ENCODE peak calls at places on chromosomes 12 and 14, in four cellular contexts. R, K, Z and X are unnamed samples.

GRCh38 chr12:67220065-67220464 is 49.1 kb upstream of the CAND1 start:
- DNase-seq in Z (peak), R (no peak), K (peak), X (no peak)

GRCh38 chr14:71668942-71669341 is 263.3 kb upstream of the RGS6 start:
- DNase-seq in Z (no peak), K (no peak), R (no peak), X (no peak)

GRCh38 chr14:101251812-101252442 is 309.4 kb upstream of the DIO3 start:
- DNase-seq in Z (no peak), R (no peak), K (no peak), X (no peak)

GRCh38 chr12:101039848-101040531 is 170.0 kb downstream of the SLC5A8 start:
- DNase-seq in Z (no peak), K (peak), R (no peak), X (no peak)

GRCh38 chr14:51552275-51552674 is 99.4 kb upstream of the FRMD6 start:
- DNase-seq in Z (peak), K (no peak), R (no peak), X (no peak)

GRCh38 chr12:104667139-104667538 is 210.4 kb downstream of the CHST11 start:
- DNase-seq in R (no peak), Z (no peak), K (peak), X (no peak)

GRCh38 chr12:49017764-49018281 is 753 bp downstream of the PRKAG1 start:
- DNase-seq in K (peak), Z (peak), R (peak), X (no peak)

GRCh38 chr12:46266382-46266791 is 2.5 kb downstream of the SLC38A1 start:
- DNase-seq in Z (peak), K (peak), R (no peak), X (no peak)

GRCh38 chr12:48671231-48671856 is 10.7 kb downstream of the KANSL2 start:
- DNase-seq in K (peak), Z (no peak), R (peak), X (no peak)

GRCh38 chr12:119802472-119802871 is 74.6 kb downstream of the CIT start:
- DNase-seq in Z (no peak), K (peak), R (peak), X (no peak)